ENCODE peak calls at places on chromosomes 1 and 21, in five cellular contexts. W, X, S, O and I are unnamed samples.

GRCh38 chr1:236836157-236836556 is 41.1 kb downstream of the MTR start:
- DNase-seq in O (no peak), X (no peak), W (no peak), S (no peak), I (no peak)

GRCh38 chr1:208137144-208137682 is 107.0 kb downstream of the PLXNA2 start:
- DNase-seq in W (peak; percentile 22), O (no peak), X (no peak), S (no peak), I (no peak)

GRCh38 chr21:41733951-41734689 is 32.7 kb downstream of the RIPK4 start:
- DNase-seq in O (no peak), W (no peak), S (no peak), X (no peak), I (no peak)

GRCh38 chr1:167332503-167332902 is 111.8 kb downstream of the POU2F1 start:
- DNase-seq in O (no peak), X (no peak), W (no peak), S (no peak), I (no peak)

GRCh38 chr1:151825811-151826660 is 5.6 kb downstream of the RORC start:
- DNase-seq in W (no peak), X (no peak), O (no peak), S (no peak), I (no peak)

GRCh38 chr1:84283381-84283780 is 18.1 kb upstream of the SAMD13 start:
- DNase-seq in X (no peak), S (no peak), O (no peak), W (no peak), I (no peak)

GRCh38 chr21:35058058-35058457 is 9.0 kb upstream of the RUNX1 start:
- DNase-seq in W (no peak), X (no peak), O (no peak), S (no peak), I (no peak)

GRCh38 chr1:236608930-236609726 is 4.8 kb upstream of the HEATR1 start:
- DNase-seq in W (peak; percentile 74), O (no peak), X (peak; percentile 34), S (no peak), I (no peak)

GRCh38 chr1:20992327-20993056 is 184.2 kb downstream of the EIF4G3 start:
- DNase-seq in O (no peak), X (peak; percentile 16), S (no peak), W (no peak), I (no peak)

GRCh38 chr1:101995984-101996731 is 568 bp downstream of the OLFM3 start:
- DNase-seq in W (no peak), S (no peak), O (no peak), X (no peak), I (no peak)

GRCh38 chr1:201072149-201072548 is 40.1 kb downstream of the CACNA1S start:
- DNase-seq in X (no peak), W (peak; percentile 74), O (no peak), S (no peak), I (no peak)